ENCODE peak calls at places on chromosomes 1 and 21, in five cellular contexts. W, Z, I, A and P are unnamed samples.

GRCh38 chr1:181784039-181784683 is 277.4 kb downstream of the ZNF648 start:
- DNase-seq in W (no peak), Z (no peak), I (no peak), A (no peak), P (no peak)

GRCh38 chr1:117895482-117896114 is 33.8 kb downstream of the GDAP2 start:
- DNase-seq in W (peak; percentile 64), Z (peak; percentile 66), I (peak; percentile 32), A (peak; percentile 63), P (peak; percentile 80)

GRCh38 chr1:54248966-54249365 is 49.0 kb downstream of the MRPL37 start:
- DNase-seq in W (no peak), Z (no peak), I (no peak), A (no peak), P (no peak)

GRCh38 chr1:234397732-234398131 is 24.5 kb downstream of the COA6 start:
- DNase-seq in W (no peak), Z (no peak), I (no peak), A (no peak), P (no peak)

GRCh38 chr1:219271914-219272545 is 98.4 kb downstream of the LYPLAL1 start:
- DNase-seq in W (no peak), Z (no peak), I (no peak), A (no peak), P (no peak)

GRCh38 chr21:27045281-27045985 is 78.5 kb upstream of the ADAMTS5 start:
- DNase-seq in W (no peak), Z (no peak), I (no peak), A (no peak), P (no peak)

GRCh38 chr1:232383455-232384074 is 246.4 kb downstream of the SIPA1L2 start:
- DNase-seq in W (no peak), Z (no peak), I (no peak), A (no peak), P (no peak)

GRCh38 chr1:38721816-38722215 is 137.8 kb downstream of the RRAGC start:
- DNase-seq in W (no peak), Z (no peak), I (no peak), A (no peak), P (no peak)

GRCh38 chr1:204692320-204692851 is 6.8 kb upstream of the LRRN2 start:
- DNase-seq in W (peak; percentile 53), Z (no peak), I (no peak), A (no peak), P (no peak)

GRCh38 chr1:7385471-7386225 is 385.4 kb upstream of the VAMP3 start:
- DNase-seq in W (peak; percentile 38), Z (no peak), I (no peak), A (no peak), P (no peak)

GRCh38 chr1:197178998-197179397 is 32.5 kb upstream of the ASPM start:
- DNase-seq in W (no peak), Z (no peak), I (no peak), A (peak; percentile 23), P (no peak)

GRCh38 chr21:33255404-33255803 is 10.8 kb upstream of the IL10RB start:
- DNase-seq in W (no peak), Z (no peak), I (no peak), A (no peak), P (no peak)

GRCh38 chr1:211132681-211133392 is 1.1 kb downstream of the KCNH1 start:
- DNase-seq in W (no peak), Z (no peak), I (no peak), A (no peak), P (no peak)

GRCh38 chr1:214717323-214717722 is 114.3 kb downstream of the CENPF start:
- DNase-seq in W (no peak), Z (no peak), I (no peak), A (no peak), P (no peak)

GRCh38 chr1:76379506-76379905 is 305.0 kb downstream of the ST6GALNAC3 start:
- DNase-seq in W (no peak), Z (no peak), I (no peak), A (no peak), P (no peak)

GRCh38 chr1:30514945-30515344 is 208.4 kb downstream of the MATN1 start:
- DNase-seq in W (peak; percentile 38), Z (no peak), I (no peak), A (no peak), P (no peak)

GRCh38 chr1:202193614-202194327 is at the start of gene LGR6:
- DNase-seq in W (peak; percentile 75), Z (no peak), I (no peak), A (no peak), P (no peak)

GRCh38 chr1:225651872-225652725 is 824 bp downstream of the ENAH start:
- DNase-seq in W (peak; percentile 44), Z (peak; percentile 54), I (no peak), A (peak; percentile 49), P (peak; percentile 38)

GRCh38 chr1:40877681-40878080 is 15.5 kb upstream of the CITED4 start:
- DNase-seq in W (no peak), Z (no peak), I (no peak), A (no peak), P (no peak)

GRCh38 chr1:211738096-211738708 is 62.8 kb upstream of the NEK2 start:
- DNase-seq in W (no peak), Z (no peak), I (no peak), A (no peak), P (no peak)

GRCh38 chr1:112849967-112850641 is 105.9 kb downstream of the SLC16A1 start:
- DNase-seq in W (peak; percentile 67), Z (no peak), I (no peak), A (no peak), P (no peak)

GRCh38 chr1:221083902-221084301 is 204.7 kb downstream of the HLX start:
- DNase-seq in W (no peak), Z (no peak), I (no peak), A (no peak), P (no peak)

GRCh38 chr1:221089273-221089672 is 210.0 kb downstream of the HLX start:
- DNase-seq in W (no peak), Z (no peak), I (no peak), A (no peak), P (no peak)

GRCh38 chr1:221087919-221088318 is 208.7 kb downstream of the HLX start:
- DNase-seq in W (no peak), Z (no peak), I (no peak), A (no peak), P (no peak)

GRCh38 chr1:221089803-221090202 is 210.6 kb downstream of the HLX start:
- DNase-seq in W (no peak), Z (no peak), I (no peak), A (no peak), P (no peak)

GRCh38 chr1:221085712-221086111 is 206.5 kb downstream of the HLX start:
- DNase-seq in W (no peak), Z (peak; percentile 45), I (no peak), A (no peak), P (no peak)
- TF ChIP-seq SUZ12 in W (no peak), Z (no peak), I (no peak), A (no peak), P (no peak)

GRCh38 chr1:77659879-77660593 is 22.4 kb downstream of the ZZZ3 start:
- DNase-seq in W (no peak), Z (no peak), I (no peak), A (no peak), P (no peak)

GRCh38 chr1:77652970-77653516 is 29.4 kb downstream of the ZZZ3 start:
- DNase-seq in W (no peak), Z (no peak), I (no peak), A (no peak), P (no peak)

GRCh38 chr1:77652179-77652745 is 30.2 kb downstream of the ZZZ3 start:
- DNase-seq in W (no peak), Z (no peak), I (no peak), A (no peak), P (no peak)

GRCh38 chr1:77658271-77658670 is 24.2 kb downstream of the ZZZ3 start:
- DNase-seq in W (no peak), Z (no peak), I (no peak), A (no peak), P (no peak)

GRCh38 chr1:77655431-77655974 is 27.0 kb downstream of the ZZZ3 start:
- DNase-seq in W (no peak), Z (no peak), I (no peak), A (peak; percentile 76), P (no peak)
- TF ChIP-seq SUZ12 in W (no peak), Z (no peak), I (no peak), A (no peak), P (no peak)

DNA sequence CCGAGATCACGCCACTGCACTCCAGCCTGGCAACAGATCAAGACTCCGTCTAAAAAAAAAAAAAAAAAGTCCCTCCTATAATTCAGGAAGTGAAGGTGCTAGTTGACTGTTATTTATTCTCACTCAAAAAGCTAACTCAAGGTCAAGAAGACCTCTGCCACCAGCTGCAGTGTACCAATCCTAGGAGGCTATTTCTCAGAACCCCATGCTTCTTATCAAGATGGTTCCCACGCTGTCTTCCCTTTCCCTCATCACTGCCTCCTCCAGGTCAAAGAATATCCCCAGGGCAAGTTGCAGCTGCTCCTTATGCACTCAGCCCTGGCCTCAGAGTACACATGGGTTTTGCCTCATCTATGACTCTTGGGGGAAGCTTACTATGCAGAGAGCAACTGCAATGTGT is 53.6 kb downstream of the RERE start:
- DNase-seq in W (no peak), Z (peak; percentile 28), I (peak; percentile 84), A (no peak), P (no peak)
- TF ChIP-seq SUZ12 in W (no peak), Z (no peak), I (no peak), A (no peak), P (no peak)

GRCh38 chr1:18981242-18981641 is 24.8 kb upstream of the IFFO2 start:
- DNase-seq in W (no peak), Z (no peak), I (no peak), A (no peak), P (no peak)
- TF ChIP-seq SUZ12 in W (no peak), Z (no peak), I (no peak), A (no peak), P (no peak)

DNA sequence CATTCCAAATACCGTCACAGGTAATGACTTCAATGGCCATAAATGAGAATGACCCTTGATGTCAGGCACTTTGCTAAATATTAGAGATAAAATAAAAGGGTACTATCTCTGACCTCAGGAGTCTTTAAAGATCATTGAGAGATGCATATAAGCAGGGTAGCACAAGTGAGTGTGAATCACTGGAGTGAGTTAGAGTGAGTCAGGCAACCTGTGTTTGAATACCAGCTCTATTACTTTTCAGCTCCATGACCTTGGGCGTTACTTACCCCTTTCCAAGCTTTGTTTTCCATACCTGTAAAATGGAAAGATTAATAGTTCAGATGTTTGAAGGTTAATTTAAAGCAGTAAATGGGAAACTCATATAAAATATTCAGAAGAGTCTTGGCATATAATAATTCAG is 1058.0 kb upstream of the ADGRL4 start:
- DNase-seq in W (no peak), Z (no peak), I (no peak), A (no peak), P (no peak)
- TF ChIP-seq SUZ12 in W (no peak), Z (no peak), I (no peak), A (no peak), P (no peak)

DNA sequence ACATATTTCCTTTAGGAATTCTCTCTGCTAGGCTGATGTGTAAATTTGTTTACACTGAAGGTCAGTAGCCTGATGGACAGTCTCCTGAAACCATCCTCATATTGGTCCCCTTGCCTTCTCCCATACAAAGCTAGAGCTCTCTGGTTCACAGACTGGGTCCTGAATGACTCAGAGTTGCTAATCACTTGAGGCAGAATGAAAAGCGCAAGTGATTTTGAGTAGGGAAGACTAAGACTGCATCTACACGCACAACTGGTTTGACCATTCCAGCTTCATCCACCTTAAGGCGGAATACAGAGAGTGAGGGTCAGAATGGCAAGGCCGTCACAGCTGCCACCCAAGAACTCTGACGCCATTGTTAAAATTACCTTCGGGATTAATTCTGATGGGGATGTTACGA is 70.2 kb upstream of the KIF26B start:
- DNase-seq in W (no peak), Z (no peak), I (no peak), A (no peak), P (no peak)
- TF ChIP-seq SUZ12 in W (no peak), Z (no peak), I (no peak), A (no peak), P (no peak)